ENCODE peak calls at places on chromosomes 6 and 20, in nine cellular contexts. Z is lower lobe of right lung, Q is ovary, W is fibroblast of lung, G is heart left ventricle, V is body of pancreas, E is GM12865, A is SK-N-SH, K is suprapubic skin. P is an unnamed sample.

GRCh38 chr6:39496951-39497350 is 174.4 kb upstream of the KCNK16 start:
- DNase-seq in K (no peak), E (no peak), Q (peak), Z (peak), G (peak), V (peak), W (peak), A (no peak), P (no peak)

GRCh38 chr6:142695016-142695415 is 250.0 kb downstream of the HIVEP2 start:
- DNase-seq in A (no peak), Z (no peak), W (peak), V (no peak), G (no peak), E (no peak), K (no peak), Q (peak), P (no peak)

GRCh38 chr6:66361886-66362285 is 654.9 kb upstream of the EYS start:
- DNase-seq in A (no peak), E (no peak), K (no peak), G (no peak), W (no peak), V (no peak), Q (no peak), Z (no peak), P (no peak)

GRCh38 chr20:22504829-22505377 is 79.5 kb downstream of the FOXA2 start:
- DNase-seq in Z (no peak), K (no peak), V (no peak), E (no peak), G (no peak), W (no peak), Q (no peak), A (no peak), P (no peak)

GRCh38 chr6:39301606-39302005 is 12.6 kb downstream of the KCNK17 start:
- DNase-seq in K (no peak), Z (no peak), W (no peak), V (no peak), A (no peak), E (peak), G (no peak), Q (no peak), P (no peak)

GRCh38 chr6:45677381-45677992 is 299.8 kb upstream of the SUPT3H start:
- DNase-seq in A (no peak), K (no peak), Q (no peak), Z (no peak), W (peak), E (peak), V (no peak), G (peak), P (peak)

GRCh38 chr20:43238833-43239232 is 49.1 kb upstream of the PTPRT start:
- DNase-seq in W (no peak), Z (no peak), Q (no peak), E (peak), V (no peak), K (no peak), A (peak), G (no peak), P (no peak)

GRCh38 chr6:87697581-87698552 is 4.2 kb downstream of the AKIRIN2 start:
- DNase-seq in A (peak), W (peak), G (no peak), Q (no peak), K (no peak), V (no peak), E (peak), Z (no peak), P (no peak)

GRCh38 chr6:70847685-70848084 is 109.2 kb downstream of the B3GAT2 start:
- DNase-seq in E (no peak), A (no peak), G (no peak), Q (no peak), K (no peak), V (no peak), Z (no peak), W (no peak), P (no peak)

GRCh38 chr6:108760158-108761050 is 87.8 kb upstream of the ARMC2 start:
- DNase-seq in G (no peak), V (no peak), Q (no peak), Z (no peak), E (no peak), A (no peak), W (peak), K (no peak), P (no peak)

GRCh38 chr20:11140359-11140758 is 466.6 kb upstream of the JAG1 start:
- DNase-seq in Z (no peak), K (no peak), A (no peak), Q (no peak), G (no peak), W (peak), E (no peak), V (no peak), P (peak)

GRCh38 chr6:72653032-72653431 is 31.2 kb downstream of the KCNQ5 start:
- DNase-seq in E (no peak), Q (no peak), W (no peak), Z (no peak), G (no peak), A (no peak), K (no peak), V (no peak), P (no peak)
- TF ChIP-seq CTCF in E (no peak), Q (no peak), W (no peak), Z (no peak), G (no peak), A (no peak), K (no peak), V (no peak), P (no peak)

GRCh38 chr20:54086444-54087134 is 16.2 kb upstream of the BCAS1 start:
- DNase-seq in W (peak), V (no peak), E (no peak), Q (no peak), K (no peak), Z (no peak), G (no peak), A (no peak), P (peak)
- H3K4me3 ChIP-seq in W (no peak), V (no peak), E (no peak), Q (no peak), K (no peak), Z (no peak), G (no peak), A (no peak), P (no peak)

GRCh38 chr6:18302561-18303439 is 38.5 kb upstream of the DEK start:
- DNase-seq in K (no peak), Q (no peak), E (peak), W (peak), V (no peak), A (no peak), Z (no peak), G (no peak), P (no peak)
- TF ChIP-seq CTCF in K (no peak), Q (no peak), E (no peak), W (peak), V (no peak), A (peak), Z (no peak), G (no peak), P (peak)

DNA sequence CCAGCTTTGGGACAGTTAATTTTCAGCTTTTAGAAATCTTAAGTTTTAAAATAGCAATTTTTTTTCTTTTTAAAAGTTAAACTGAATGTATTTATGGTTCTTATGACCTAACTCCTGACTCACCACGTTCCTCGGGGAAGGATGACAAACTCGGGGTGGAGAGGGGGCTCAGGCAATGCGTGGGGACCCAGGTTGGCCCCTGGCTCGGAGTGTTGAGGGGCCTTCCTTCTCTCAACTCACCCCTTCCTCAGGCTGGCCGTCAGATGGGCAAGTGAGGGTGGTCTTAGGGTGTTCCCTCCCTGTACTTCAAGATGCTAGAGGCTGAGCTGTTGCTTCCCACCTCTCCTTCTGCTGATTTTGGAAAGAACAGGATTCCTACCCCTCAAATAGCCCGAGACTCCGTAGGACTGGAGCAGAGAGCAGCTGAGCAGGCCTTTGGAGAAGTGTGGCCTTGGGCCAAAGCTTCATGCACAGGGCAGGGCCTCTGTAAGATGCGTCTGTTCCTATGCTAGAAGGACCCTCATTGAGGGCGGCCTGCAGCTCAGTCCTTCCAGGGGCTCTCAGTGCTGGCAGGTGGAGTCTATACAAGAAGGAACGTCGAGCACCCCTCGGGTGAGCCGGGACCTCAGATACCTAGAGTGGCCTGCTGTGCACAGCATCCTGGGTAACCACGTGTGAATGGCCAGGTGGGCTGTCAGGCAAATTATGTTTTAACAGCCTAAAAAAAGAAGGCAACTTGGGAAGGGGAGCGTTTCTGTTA is 79.3 kb downstream of the TCP11 start:
- DNase-seq in W (no peak), E (no peak), K (no peak), A (no peak), Z (no peak), Q (no peak), V (no peak), G (no peak), P (no peak)
- H3K4me3 ChIP-seq in W (no peak), E (no peak), K (no peak), A (no peak), Z (no peak), Q (no peak), V (no peak), G (no peak), P (no peak)

GRCh38 chr6:165976705-165977104 is 190.9 kb downstream of the TBXT start:
- DNase-seq in Z (no peak), K (no peak), G (no peak), A (no peak), E (no peak), W (no peak), V (no peak), Q (no peak), P (no peak)
- TF ChIP-seq CTCF in Z (no peak), K (no peak), G (no peak), A (no peak), E (no peak), W (no peak), V (no peak), Q (no peak), P (no peak)

P was measured in epithelial cell of esophagus.